ENCODE peak calls at places on chromosome 15, in five cellular contexts. One of them, this sample, is unnamed.

GRCh38 chr15:40498418-40498817 is 27.6 kb downstream of the CHST14 start:
- DNase-seq in transverse colon: no peak
- DNase-seq in lower leg skin: no peak
- DNase-seq in suprapubic skin: no peak
- DNase-seq in gastrocnemius medialis: no peak
- DNase-seq in this sample: no peak

GRCh38 chr15:25640381-25640780 is 201.6 kb upstream of the UBE3A start:
- DNase-seq in gastrocnemius medialis: no peak
- DNase-seq in transverse colon: no peak
- DNase-seq in suprapubic skin: no peak
- DNase-seq in lower leg skin: no peak
- DNase-seq in this sample: no peak

GRCh38 chr15:40340038-40340739 is 550 bp downstream of the CCDC9B start:
- DNase-seq in gastrocnemius medialis: peak
- DNase-seq in suprapubic skin: no peak
- DNase-seq in transverse colon: peak
- DNase-seq in lower leg skin: no peak
- DNase-seq in this sample: no peak

GRCh38 chr15:84108725-84109124 is 126.8 kb upstream of the GOLGA6L4 start:
- DNase-seq in transverse colon: no peak
- DNase-seq in gastrocnemius medialis: no peak
- DNase-seq in suprapubic skin: no peak
- DNase-seq in lower leg skin: no peak
- DNase-seq in this sample: no peak

GRCh38 chr15:74725845-74726773 is 781 bp upstream of the CYP1A1 start:
- DNase-seq in lower leg skin: peak
- DNase-seq in transverse colon: peak
- DNase-seq in gastrocnemius medialis: no peak
- DNase-seq in suprapubic skin: peak
- DNase-seq in this sample: no peak

GRCh38 chr15:50077242-50077641 is 41.8 kb downstream of the ATP8B4 start:
- DNase-seq in suprapubic skin: no peak
- DNase-seq in gastrocnemius medialis: no peak
- DNase-seq in transverse colon: no peak
- DNase-seq in lower leg skin: no peak
- DNase-seq in this sample: no peak

GRCh38 chr15:85388506-85388905 is 8.1 kb downstream of the AKAP13 start:
- DNase-seq in suprapubic skin: no peak
- DNase-seq in lower leg skin: no peak
- DNase-seq in gastrocnemius medialis: no peak
- DNase-seq in transverse colon: no peak
- DNase-seq in this sample: no peak

GRCh38 chr15:73601449-73602425 is 31.5 kb downstream of the NPTN start:
- DNase-seq in transverse colon: peak
- DNase-seq in lower leg skin: no peak
- DNase-seq in gastrocnemius medialis: peak
- DNase-seq in suprapubic skin: no peak
- DNase-seq in this sample: no peak

GRCh38 chr15:75723171-75723846 is 10.7 kb upstream of the CSPG4 start:
- DNase-seq in transverse colon: no peak
- DNase-seq in lower leg skin: no peak
- DNase-seq in gastrocnemius medialis: no peak
- DNase-seq in suprapubic skin: no peak
- DNase-seq in this sample: no peak

GRCh38 chr15:75663931-75664421 is 16.3 kb downstream of the SNX33 start:
- DNase-seq in suprapubic skin: no peak
- DNase-seq in gastrocnemius medialis: no peak
- DNase-seq in lower leg skin: no peak
- DNase-seq in transverse colon: peak
- DNase-seq in this sample: no peak

GRCh38 chr15:99762288-99762687 is 29.1 kb upstream of the LYSMD4 start:
- DNase-seq in suprapubic skin: no peak
- DNase-seq in gastrocnemius medialis: no peak
- DNase-seq in transverse colon: no peak
- DNase-seq in lower leg skin: no peak
- DNase-seq in this sample: no peak

GRCh38 chr15:40702077-40702476 is 7.1 kb downstream of the RAD51 start:
- DNase-seq in transverse colon: no peak
- DNase-seq in suprapubic skin: no peak
- DNase-seq in lower leg skin: no peak
- DNase-seq in gastrocnemius medialis: no peak
- DNase-seq in this sample: no peak

GRCh38 chr15:25362545-25362944 is 76.3 kb downstream of the UBE3A start:
- DNase-seq in lower leg skin: no peak
- DNase-seq in transverse colon: no peak
- DNase-seq in suprapubic skin: no peak
- DNase-seq in gastrocnemius medialis: no peak
- DNase-seq in this sample: no peak

GRCh38 chr15:40043927-40044716 is 5.1 kb upstream of the SRP14 start:
- DNase-seq in gastrocnemius medialis: no peak
- DNase-seq in suprapubic skin: no peak
- DNase-seq in transverse colon: no peak
- DNase-seq in lower leg skin: no peak
- DNase-seq in this sample: no peak

GRCh38 chr15:40959331-40960141 is 6.3 kb downstream of the CHAC1 start:
- DNase-seq in lower leg skin: no peak
- DNase-seq in gastrocnemius medialis: no peak
- DNase-seq in transverse colon: no peak
- DNase-seq in suprapubic skin: no peak
- DNase-seq in this sample: no peak

GRCh38 chr15:92023971-92024370 is 170.5 kb downstream of the SLCO3A1 start:
- DNase-seq in suprapubic skin: no peak
- DNase-seq in gastrocnemius medialis: no peak
- DNase-seq in lower leg skin: no peak
- DNase-seq in transverse colon: no peak
- DNase-seq in this sample: no peak

GRCh38 chr15:60091150-60091549 is 87.0 kb downstream of the FOXB1 start:
- DNase-seq in lower leg skin: no peak
- DNase-seq in suprapubic skin: no peak
- DNase-seq in transverse colon: no peak
- DNase-seq in gastrocnemius medialis: no peak
- DNase-seq in this sample: no peak

GRCh38 chr15:61364871-61365270 is 135.8 kb upstream of the RORA start:
- DNase-seq in suprapubic skin: no peak
- DNase-seq in transverse colon: no peak
- DNase-seq in lower leg skin: no peak
- DNase-seq in gastrocnemius medialis: no peak
- DNase-seq in this sample: no peak

GRCh38 chr15:58462973-58463663 is 31.3 kb downstream of the LIPC start:
- DNase-seq in lower leg skin: no peak
- DNase-seq in suprapubic skin: no peak
- DNase-seq in transverse colon: no peak
- DNase-seq in gastrocnemius medialis: no peak
- DNase-seq in this sample: no peak

GRCh38 chr15:58462547-58462946 is 30.8 kb downstream of the LIPC start:
- DNase-seq in suprapubic skin: no peak
- DNase-seq in transverse colon: peak
- DNase-seq in gastrocnemius medialis: no peak
- DNase-seq in lower leg skin: no peak
- DNase-seq in this sample: no peak

GRCh38 chr15:58465070-58465469 is 33.3 kb downstream of the LIPC start:
- DNase-seq in lower leg skin: no peak
- DNase-seq in transverse colon: no peak
- DNase-seq in suprapubic skin: no peak
- DNase-seq in gastrocnemius medialis: no peak
- DNase-seq in this sample: no peak

GRCh38 chr15:58465866-58466517 is 34.2 kb downstream of the LIPC start:
- DNase-seq in suprapubic skin: no peak
- DNase-seq in transverse colon: no peak
- DNase-seq in gastrocnemius medialis: no peak
- DNase-seq in lower leg skin: no peak
- DNase-seq in this sample: no peak

GRCh38 chr15:58463815-58464697 is 32.3 kb downstream of the LIPC start:
- DNase-seq in suprapubic skin: no peak
- DNase-seq in lower leg skin: no peak
- DNase-seq in transverse colon: no peak
- DNase-seq in gastrocnemius medialis: no peak
- DNase-seq in this sample: no peak
- TF ChIP-seq POLR2A in suprapubic skin: no peak
- TF ChIP-seq POLR2A in lower leg skin: no peak
- TF ChIP-seq POLR2A in transverse colon: no peak
- TF ChIP-seq POLR2A in gastrocnemius medialis: no peak
- TF ChIP-seq POLR2A in this sample: no peak

GRCh38 chr15:63048115-63048985 is 5.8 kb downstream of the TPM1 start:
- DNase-seq in gastrocnemius medialis: peak
- DNase-seq in transverse colon: peak
- DNase-seq in suprapubic skin: peak
- DNase-seq in lower leg skin: peak
- DNase-seq in this sample: peak
- TF ChIP-seq POLR2A in gastrocnemius medialis: peak
- TF ChIP-seq POLR2A in transverse colon: peak
- TF ChIP-seq POLR2A in suprapubic skin: peak
- TF ChIP-seq POLR2A in lower leg skin: no peak
- TF ChIP-seq POLR2A in this sample: no peak

DNA sequence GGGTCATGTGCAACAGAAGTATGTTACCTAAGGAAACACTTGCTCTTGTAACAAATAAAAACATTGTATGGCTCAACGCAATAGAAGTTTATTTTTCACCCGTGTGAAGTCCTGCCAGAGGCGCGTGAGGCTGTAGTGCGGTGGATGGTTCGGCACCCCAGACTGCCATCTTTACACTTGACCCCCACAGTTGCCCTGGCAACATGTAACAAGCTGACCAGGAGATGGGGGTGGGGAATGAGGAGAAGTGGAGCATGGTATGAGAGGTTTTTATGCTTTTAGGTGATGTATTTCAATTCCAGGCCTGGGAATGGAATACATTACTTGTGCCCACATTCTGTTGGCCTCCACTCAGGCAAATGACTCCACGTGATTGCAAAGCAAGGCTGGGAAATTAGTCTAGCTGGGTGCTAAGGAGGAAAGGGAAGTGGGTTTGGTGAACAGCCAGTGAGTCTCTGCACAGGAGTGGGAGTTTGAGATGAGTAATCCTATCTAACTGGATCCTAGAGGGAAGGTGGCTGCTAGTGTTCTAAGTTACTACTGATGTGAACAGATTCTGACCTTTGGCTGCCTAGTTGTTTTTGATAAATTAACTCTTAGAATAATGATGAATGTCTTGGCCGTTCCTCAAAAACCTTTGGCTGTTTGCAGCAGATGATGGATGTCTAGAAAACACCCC is 33.8 kb upstream of the GREM1 start:
- DNase-seq in lower leg skin: no peak
- DNase-seq in gastrocnemius medialis: no peak
- DNase-seq in transverse colon: no peak
- DNase-seq in suprapubic skin: no peak
- DNase-seq in this sample: no peak
- TF ChIP-seq POLR2A in lower leg skin: no peak
- TF ChIP-seq POLR2A in gastrocnemius medialis: no peak
- TF ChIP-seq POLR2A in transverse colon: no peak
- TF ChIP-seq POLR2A in suprapubic skin: no peak
- TF ChIP-seq POLR2A in this sample: no peak

GRCh38 chr15:68053701-68053996 is 466 bp upstream of the PIAS1 start:
- DNase-seq in lower leg skin: no peak
- DNase-seq in transverse colon: no peak
- DNase-seq in gastrocnemius medialis: no peak
- DNase-seq in suprapubic skin: no peak
- DNase-seq in this sample: no peak

GRCh38 chr15:68055224-68055705 is 1.1 kb downstream of the PIAS1 start:
- DNase-seq in suprapubic skin: no peak
- DNase-seq in transverse colon: peak
- DNase-seq in gastrocnemius medialis: peak
- DNase-seq in lower leg skin: no peak
- DNase-seq in this sample: no peak

GRCh38 chr15:68054658-68055223 is 626 bp downstream of the PIAS1 start:
- DNase-seq in transverse colon: peak
- DNase-seq in gastrocnemius medialis: peak
- DNase-seq in lower leg skin: peak
- DNase-seq in suprapubic skin: peak
- DNase-seq in this sample: no peak

GRCh38 chr15:68053001-68053400 is 1.1 kb upstream of the PIAS1 start:
- DNase-seq in transverse colon: no peak
- DNase-seq in lower leg skin: no peak
- DNase-seq in suprapubic skin: no peak
- DNase-seq in gastrocnemius medialis: no peak
- DNase-seq in this sample: no peak

GRCh38 chr15:68053997-68054657 is at the start of gene PIAS1:
- DNase-seq in gastrocnemius medialis: peak
- DNase-seq in transverse colon: peak
- DNase-seq in lower leg skin: peak
- DNase-seq in suprapubic skin: peak
- DNase-seq in this sample: peak
- TF ChIP-seq POLR2A in gastrocnemius medialis: peak
- TF ChIP-seq POLR2A in transverse colon: peak
- TF ChIP-seq POLR2A in lower leg skin: peak
- TF ChIP-seq POLR2A in suprapubic skin: peak
- TF ChIP-seq POLR2A in this sample: peak

DNA sequence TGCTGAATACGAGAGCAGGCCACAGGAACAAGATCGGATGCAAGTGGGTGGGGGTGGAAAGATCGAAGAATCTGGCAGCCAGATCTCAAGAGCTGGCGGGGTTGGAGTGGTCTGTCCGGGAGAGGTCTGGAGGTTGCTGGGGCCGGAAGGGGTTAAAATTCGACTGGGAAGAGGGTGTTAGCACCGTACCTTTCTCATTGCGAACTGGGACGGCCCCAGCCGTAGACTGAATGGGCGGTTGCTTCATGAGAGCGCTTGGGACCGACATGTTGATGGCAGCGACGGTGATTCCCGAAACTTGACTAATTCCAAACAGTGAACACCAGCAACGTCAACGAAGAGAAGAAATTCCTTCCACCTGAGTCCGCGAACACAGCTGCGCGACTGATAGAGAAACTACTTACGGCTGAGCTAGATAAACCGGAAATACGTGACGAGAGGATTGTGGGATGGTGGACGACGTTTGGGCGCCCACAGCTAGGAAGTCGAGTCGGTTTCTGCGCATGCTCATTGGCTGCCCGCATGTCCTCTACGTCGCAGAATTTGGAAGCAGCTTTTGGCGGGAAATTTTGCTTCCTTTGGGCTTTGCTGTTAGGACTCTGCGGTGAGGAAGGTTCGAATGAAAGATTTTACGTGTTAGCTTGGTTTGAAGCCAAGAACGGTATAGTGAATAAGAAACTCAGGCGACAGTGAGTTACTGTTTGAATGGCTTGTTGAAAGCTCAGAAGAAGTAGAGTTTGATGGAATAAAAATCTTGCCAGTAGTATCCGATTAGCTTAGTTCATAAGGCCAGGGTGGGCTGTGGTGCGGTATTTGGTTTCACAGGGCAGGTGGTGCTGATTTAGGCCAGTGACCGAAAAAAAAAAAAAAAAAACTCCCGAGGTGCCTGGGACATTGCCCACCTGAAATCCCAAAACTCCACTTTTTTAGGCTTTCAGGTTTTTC is at the start of gene MFAP1:
- DNase-seq in suprapubic skin: peak
- DNase-seq in transverse colon: peak
- DNase-seq in gastrocnemius medialis: peak
- DNase-seq in lower leg skin: peak
- DNase-seq in this sample: peak
- TF ChIP-seq POLR2A in suprapubic skin: peak
- TF ChIP-seq POLR2A in transverse colon: peak
- TF ChIP-seq POLR2A in gastrocnemius medialis: peak
- TF ChIP-seq POLR2A in lower leg skin: peak
- TF ChIP-seq POLR2A in this sample: peak